ENCODE peak calls at places on chromosomes 11 and 22, in eight cellular contexts. D, R, F, E, W, L, G and A are unnamed samples.

GRCh38 chr22:17915676-17916075 is 108.7 kb downstream of the MICAL3 start:
- DNase-seq in D (no peak), R (no peak), F (no peak), E (no peak), W (no peak), L (no peak), G (no peak), A (no peak)

GRCh38 chr11:3866206-3866605 is 10.7 kb downstream of the STIM1 start:
- DNase-seq in D (no peak), R (no peak), F (no peak), E (no peak), W (peak), L (no peak), G (no peak), A (no peak)

GRCh38 chr11:128865490-128865889 is 1.6 kb downstream of the KCNJ1 start:
- DNase-seq in D (no peak), R (no peak), F (no peak), E (no peak), W (no peak), L (no peak), G (no peak), A (no peak)

GRCh38 chr11:134486704-134487103 is 74.7 kb upstream of the B3GAT1 start:
- DNase-seq in D (no peak), R (no peak), F (no peak), E (no peak), W (no peak), L (no peak), G (no peak), A (no peak)

GRCh38 chr11:132361011-132361550 is 990.7 kb downstream of the NTM start:
- DNase-seq in D (no peak), R (no peak), F (no peak), E (no peak), W (no peak), L (no peak), G (no peak), A (no peak)

GRCh38 chr22:21593406-21594232 is 26.1 kb downstream of the UBE2L3 start:
- DNase-seq in D (no peak), R (no peak), F (no peak), E (no peak), W (peak), L (no peak), G (no peak), A (no peak)

GRCh38 chr11:13720940-13721339 is 52.5 kb downstream of the FAR1 start:
- DNase-seq in D (no peak), R (no peak), F (no peak), E (no peak), W (no peak), L (no peak), G (no peak), A (no peak)

GRCh38 chr11:61082931-61083531 is 19.3 kb upstream of the CD5 start:
- DNase-seq in D (no peak), R (peak), F (no peak), E (no peak), W (no peak), L (no peak), G (no peak), A (no peak)

GRCh38 chr22:44351685-44352377 is 39.1 kb upstream of the SHISAL1 start:
- DNase-seq in D (no peak), R (no peak), F (no peak), E (peak), W (peak), L (peak), G (peak), A (peak)

GRCh38 chr11:5807580-5807979 is 1.1 kb upstream of the OR52N2 start:
- DNase-seq in D (no peak), R (no peak), F (no peak), E (no peak), W (no peak), L (no peak), G (no peak), A (no peak)

GRCh38 chr22:44666207-44666585 is 35.8 kb upstream of the PRR5 start:
- DNase-seq in D (no peak), R (no peak), F (no peak), E (no peak), W (no peak), L (no peak), G (no peak), A (no peak)

GRCh38 chr11:120137187-120137610 is 714 bp downstream of the TRIM29 start:
- DNase-seq in D (no peak), R (no peak), F (no peak), E (no peak), W (no peak), L (no peak), G (no peak), A (no peak)

GRCh38 chr11:96061730-96062524 is 138.0 kb upstream of the MTMR2 start:
- DNase-seq in D (peak), R (no peak), F (no peak), E (no peak), W (no peak), L (no peak), G (no peak), A (peak)

GRCh38 chr11:45930031-45930794 is 7.8 kb downstream of the LARGE2 start:
- DNase-seq in D (peak), R (no peak), F (peak), E (no peak), W (peak), L (no peak), G (peak), A (no peak)

GRCh38 chr22:49723478-49724029 is 104.1 kb downstream of the BRD1 start:
- DNase-seq in D (no peak), R (no peak), F (no peak), E (no peak), W (no peak), L (no peak), G (no peak), A (no peak)

GRCh38 chr11:81004576-81004975 is 1563.7 kb upstream of the TENM4 start:
- DNase-seq in D (peak), R (no peak), F (no peak), E (no peak), W (no peak), L (peak), G (no peak), A (no peak)

GRCh38 chr11:129283141-129283540 is 91.0 kb upstream of the ARHGAP32 start:
- DNase-seq in D (no peak), R (no peak), F (peak), E (no peak), W (no peak), L (no peak), G (peak), A (peak)

GRCh38 chr22:24181088-24181995 is at the start of gene SUSD2:
- DNase-seq in D (no peak), R (no peak), F (peak), E (no peak), W (peak), L (no peak), G (peak), A (no peak)

GRCh38 chr11:43419460-43419859 is 60.7 kb downstream of the TTC17 start:
- DNase-seq in D (peak), R (no peak), F (no peak), E (peak), W (no peak), L (peak), G (peak), A (no peak)

GRCh38 chr11:124801636-124802312 is 1.6 kb upstream of the MSANTD2 start:
- DNase-seq in D (no peak), R (no peak), F (no peak), E (peak), W (no peak), L (no peak), G (no peak), A (no peak)

GRCh38 chr11:16881074-16881709 is 133.0 kb downstream of the PLEKHA7 start:
- DNase-seq in D (peak), R (no peak), F (no peak), E (peak), W (peak), L (peak), G (no peak), A (peak)

GRCh38 chr11:86303257-86303656 is 1.2 kb downstream of the HIKESHI start:
- DNase-seq in D (no peak), R (no peak), F (no peak), E (no peak), W (no peak), L (no peak), G (no peak), A (no peak)

GRCh38 chr11:70528046-70528793 is 129.9 kb downstream of the CTTN start:
- DNase-seq in D (no peak), R (no peak), F (peak), E (no peak), W (no peak), L (no peak), G (no peak), A (no peak)

GRCh38 chr22:23682827-23683355 is 7.9 kb upstream of the RGL4 start:
- DNase-seq in D (no peak), R (no peak), F (no peak), E (no peak), W (no peak), L (no peak), G (peak), A (no peak)

GRCh38 chr11:31246451-31247165 is 122.9 kb downstream of the DCDC1 start:
- DNase-seq in D (no peak), R (no peak), F (no peak), E (no peak), W (no peak), L (no peak), G (no peak), A (no peak)

GRCh38 chr11:74011360-74012071 is 2.6 kb upstream of the UCP3 start:
- DNase-seq in D (no peak), R (peak), F (no peak), E (peak), W (no peak), L (no peak), G (no peak), A (no peak)

GRCh38 chr11:23995891-23996290 is 501.0 kb upstream of the LUZP2 start:
- DNase-seq in D (no peak), R (no peak), F (no peak), E (no peak), W (no peak), L (no peak), G (no peak), A (no peak)

GRCh38 chr22:49968831-49969661 is 8.5 kb downstream of the PIM3 start:
- DNase-seq in D (peak), R (no peak), F (peak), E (no peak), W (peak), L (peak), G (no peak), A (no peak)

GRCh38 chr11:38169286-38169685 is 1571.2 kb upstream of the RAG2 start:
- DNase-seq in D (no peak), R (no peak), F (no peak), E (no peak), W (no peak), L (no peak), G (peak), A (peak)

GRCh38 chr22:41917906-41918791 is 3.3 kb upstream of the SHISA8 start:
- DNase-seq in D (no peak), R (no peak), F (peak), E (peak), W (peak), L (peak), G (no peak), A (peak)

GRCh38 chr11:74459584-74459983 is 7.8 kb downstream of the KCNE3 start:
- DNase-seq in D (no peak), R (no peak), F (no peak), E (no peak), W (no peak), L (no peak), G (no peak), A (no peak)

GRCh38 chr11:104256525-104256924 is 92.6 kb upstream of the PDGFD start:
- DNase-seq in D (no peak), R (no peak), F (no peak), E (no peak), W (no peak), L (no peak), G (no peak), A (no peak)

GRCh38 chr11:124586247-124586860 is 16.6 kb downstream of the OR8A1 start:
- DNase-seq in D (peak), R (peak), F (peak), E (peak), W (peak), L (peak), G (peak), A (peak)

GRCh38 chr11:36672815-36673450 is 74.9 kb upstream of the RAG2 start:
- DNase-seq in D (peak), R (no peak), F (no peak), E (peak), W (no peak), L (peak), G (peak), A (no peak)

GRCh38 chr11:6655020-6655789 is 404 bp downstream of the DCHS1 start:
- DNase-seq in D (no peak), R (no peak), F (peak), E (peak), W (peak), L (peak), G (no peak), A (no peak)

GRCh38 chr22:38180841-38181452 is 683 bp downstream of the PLA2G6 start:
- DNase-seq in D (peak), R (peak), F (peak), E (no peak), W (no peak), L (peak), G (peak), A (peak)